ENCODE peak calls at places on chromosomes 7 and 10, in four cellular contexts. Y is HCT116, S is K562, P is HepG2. F is an unnamed sample.

GRCh38 chr10:13296476-13296875 is 3.4 kb downstream of the PHYH start:
- DNase-seq in Y (no peak), P (no peak), S (no peak), F (no peak)

GRCh38 chr7:145313601-145314000 is 477.7 kb upstream of the TPK1 start:
- DNase-seq in Y (no peak), P (no peak), S (no peak), F (no peak)

GRCh38 chr10:116980041-116980440 is 24.9 kb downstream of the SHTN1 start:
- DNase-seq in S (no peak), Y (no peak), P (no peak), F (no peak)

GRCh38 chr10:93580824-93581223 is 14.4 kb downstream of the FFAR4 start:
- DNase-seq in S (no peak), P (no peak), Y (no peak), F (no peak)

GRCh38 chr10:75352650-75353049 is 48.9 kb downstream of the ZNF503 start:
- DNase-seq in Y (no peak), S (no peak), P (peak; percentile 47), F (no peak)

GRCh38 chr10:101511938-101512337 is 76.1 kb downstream of the POLL start:
- DNase-seq in Y (no peak), S (no peak), P (no peak), F (no peak)

GRCh38 chr7:74290999-74291441 is 1.8 kb downstream of the CLIP2 start:
- DNase-seq in P (no peak), S (no peak), Y (no peak), F (no peak)

GRCh38 chr7:42025635-42026375 is 211.2 kb downstream of the GLI3 start:
- DNase-seq in S (no peak), Y (no peak), P (peak; percentile 13), F (no peak)

GRCh38 chr7:6398943-6399342 is 48.8 kb downstream of the DAGLB start:
- DNase-seq in P (no peak), S (no peak), Y (no peak), F (peak; percentile 52)

GRCh38 chr7:74473116-74473515 is 19.4 kb downstream of the GTF2IRD1 start:
- DNase-seq in P (no peak), S (no peak), Y (no peak), F (no peak)

GRCh38 chr7:55339033-55339995 is 25.8 kb upstream of the LANCL2 start:
- DNase-seq in Y (no peak), S (no peak), P (no peak), F (no peak)

GRCh38 chr10:52215745-52216361 is 98.2 kb upstream of the DKK1 start:
- DNase-seq in S (peak; percentile 41), P (peak; percentile 65), Y (peak; percentile 60), F (peak; percentile 84)

DNA sequence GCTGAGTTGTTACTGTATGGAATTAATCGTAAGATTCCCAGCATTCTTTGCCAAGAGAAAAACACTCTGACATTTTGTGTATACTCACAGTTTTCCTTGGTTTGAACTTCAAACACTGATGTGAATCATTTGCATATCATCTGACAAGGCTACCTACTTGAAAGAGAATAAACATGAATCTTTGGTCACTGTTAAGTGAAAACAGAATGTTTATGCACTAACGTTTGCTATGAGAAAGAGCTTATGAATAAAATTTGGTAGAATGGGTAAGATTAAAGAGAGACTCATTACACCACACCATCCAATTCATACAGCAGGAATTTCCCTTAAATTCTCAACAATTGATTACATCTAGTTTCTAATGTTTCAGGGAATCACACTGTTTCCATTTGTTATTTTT is 46.6 kb downstream of the MACC1 start:
- DNase-seq in P (no peak), S (no peak), Y (no peak), F (no peak)
- TF ChIP-seq JUND in P (no peak), S (no peak), Y (no peak), F (no peak)

GRCh38 chr7:151313857-151314256 is 27.8 kb upstream of the NUB1 start:
- DNase-seq in S (no peak), Y (no peak), P (no peak), F (no peak)
- TF ChIP-seq JUND in S (no peak), Y (no peak), P (no peak), F (no peak)

GRCh38 chr7:33601081-33601480 is 304.3 kb upstream of the BMPER start:
- DNase-seq in Y (no peak), P (no peak), S (no peak), F (no peak)

GRCh38 chr7:33601884-33602283 is 303.5 kb upstream of the BMPER start:
- DNase-seq in P (no peak), Y (no peak), S (no peak), F (no peak)

DNA sequence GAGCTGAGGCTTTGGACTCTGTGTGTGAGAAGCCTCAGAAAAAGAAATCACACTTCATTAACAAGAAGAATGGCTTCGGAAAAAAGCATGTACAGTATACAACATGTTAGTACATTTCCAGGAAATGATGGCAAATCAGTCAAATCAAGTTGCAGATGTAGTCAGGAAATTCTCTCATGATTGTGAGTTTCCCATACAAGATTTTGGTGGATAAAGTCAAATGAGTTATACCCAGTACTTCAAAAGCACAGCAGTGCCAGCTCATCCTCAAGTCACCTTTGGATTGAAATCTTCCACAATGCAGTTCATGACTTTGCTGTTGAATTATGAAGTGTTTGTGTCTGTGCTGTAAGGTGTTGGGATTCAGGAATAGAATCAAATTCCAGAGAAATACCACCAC is 301.3 kb upstream of the BMPER start:
- DNase-seq in S (no peak), Y (no peak), P (no peak), F (no peak)
- TF ChIP-seq JUND in S (no peak), Y (no peak), P (no peak), F (no peak)

GRCh38 chr7:156703209-156703608 is 62.6 kb downstream of the RNF32 start:
- DNase-seq in Y (no peak), S (no peak), P (no peak), F (no peak)
- TF ChIP-seq JUND in Y (no peak), S (no peak), P (no peak), F (no peak)

GRCh38 chr7:157432541-157432956 is 95.7 kb downstream of the DNAJB6 start:
- DNase-seq in P (no peak), Y (peak; percentile 46), S (peak; percentile 77), F (no peak)
- TF ChIP-seq JUND in P (no peak), Y (no peak), S (no peak), F (no peak)

F was measured in T47D.